ENCODE peak calls at places on chromosomes 16 and 17, in five cellular contexts. G, E, F, M and B are unnamed samples.

GRCh38 chr16:66959645-66960177 is 1.4 kb upstream of the CES3 start:
- DNase-seq in E (peak; percentile 48), M (no peak), G (no peak), F (no peak), B (no peak)

GRCh38 chr16:69465083-69465721 is 40.8 kb downstream of the CYB5B start:
- DNase-seq in E (peak; percentile 36), G (no peak), M (no peak), F (no peak), B (peak; percentile 6)

GRCh38 chr16:15983898-15984297 is 34.5 kb downstream of the ABCC1 start:
- DNase-seq in F (no peak), G (no peak), E (no peak), M (no peak), B (no peak)

GRCh38 chr17:17443173-17443572 is 33.6 kb upstream of the MED9 start:
- DNase-seq in F (no peak), M (no peak), E (no peak), G (no peak), B (no peak)

GRCh38 chr16:3188925-3189825 is 1.2 kb downstream of the OR1F1 start:
- DNase-seq in M (peak; percentile 53), E (no peak), F (no peak), G (no peak), B (peak; percentile 44)

GRCh38 chr17:43341705-43342600 is 56.8 kb upstream of the ARL4D start:
- DNase-seq in F (no peak), G (no peak), M (no peak), E (no peak), B (no peak)

GRCh38 chr16:1156111-1156982 is 3.4 kb downstream of the CACNA1H start:
- DNase-seq in M (no peak), G (no peak), F (no peak), E (no peak), B (no peak)

GRCh38 chr16:57314161-57314785 is 29.8 kb upstream of the PLLP start:
- DNase-seq in M (peak; percentile 21), G (no peak), F (no peak), E (no peak), B (no peak)

GRCh38 chr16:69486272-69486671 is 61.9 kb downstream of the CYB5B start:
- DNase-seq in E (no peak), F (no peak), M (no peak), G (no peak), B (no peak)

GRCh38 chr17:64148699-64149098 is 18.8 kb upstream of the ERN1 start:
- DNase-seq in E (no peak), F (no peak), M (peak; percentile 21), G (no peak), B (no peak)

GRCh38 chr17:9016941-9017552 is 4.3 kb upstream of the NTN1 start:
- DNase-seq in G (no peak), E (no peak), M (no peak), F (no peak), B (no peak)

GRCh38 chr17:79411419-79411818 is 199.4 kb downstream of the RBFOX3 start:
- DNase-seq in G (no peak), F (no peak), M (no peak), E (no peak), B (no peak)
- H3K4me3 ChIP-seq in G (no peak overlapping the region), F (no peak overlapping the region), M (no peak overlapping the region), E (no peak overlapping the region), B (no peak overlapping the region)

GRCh38 chr17:44564429-44564828 is 7.1 kb downstream of the FZD2 start:
- DNase-seq in F (no peak), M (no peak), G (no peak), E (no peak), B (no peak)

GRCh38 chr17:44568311-44568710 is 11.0 kb downstream of the FZD2 start:
- DNase-seq in G (no peak), E (no peak), F (no peak), M (no peak), B (no peak)

GRCh38 chr17:44565866-44566443 is 8.7 kb downstream of the FZD2 start:
- DNase-seq in M (no peak), E (no peak), G (no peak), F (no peak), B (no peak)

GRCh38 chr17:44575408-44575807 is 18.1 kb downstream of the FZD2 start:
- DNase-seq in G (no peak), F (no peak), M (no peak), E (no peak), B (no peak)

GRCh38 chr17:44569459-44569858 is 12.2 kb downstream of the FZD2 start:
- DNase-seq in M (no peak), G (no peak), F (no peak), E (no peak), B (no peak)
- H3K4me3 ChIP-seq in M (no peak overlapping the region), G (no peak overlapping the region), F (no peak overlapping the region), E (no peak overlapping the region), B (no peak overlapping the region)

DNA sequence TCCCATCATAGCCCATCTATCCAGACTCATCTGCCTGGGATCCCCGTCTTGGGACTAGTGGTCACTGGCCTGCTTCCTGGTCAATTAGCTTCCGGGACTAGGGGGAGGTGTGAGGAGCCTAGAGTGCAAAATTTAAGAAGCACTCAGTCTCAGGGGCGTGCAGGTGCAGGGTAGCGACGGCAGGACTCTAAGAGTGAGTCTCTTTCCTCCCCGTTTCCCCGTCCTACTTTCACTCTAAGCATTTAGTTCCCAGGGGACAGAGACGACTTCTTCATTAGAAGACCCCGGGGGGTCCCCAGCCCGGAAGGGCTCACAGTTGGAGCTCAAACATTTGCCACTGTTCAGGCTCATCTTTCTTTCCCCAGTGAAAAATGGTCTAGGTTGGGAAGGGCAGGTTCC is 677 bp upstream of the ZNHIT3 start:
- DNase-seq in F (no peak), G (no peak), E (no peak), M (no peak), B (no peak)
- H3K4me3 ChIP-seq in F (peak overlapping the region; percentile 95), G (peak overlapping the region; percentile 85), E (no peak overlapping the region), M (peak overlapping the region; percentile 82), B (peak overlapping the region; percentile 91)

GRCh38 chr16:89837014-89837546 is 8.8 kb downstream of the SPIRE2 start:
- DNase-seq in F (no peak), M (no peak), G (no peak), E (no peak), B (no peak)
- H3K4me3 ChIP-seq in F (no peak overlapping the region), M (peak overlapping the region; percentile 32), G (no peak overlapping the region), E (no peak overlapping the region), B (peak overlapping the region; percentile 30)

GRCh38 chr16:67964477-67965131 is 3.8 kb downstream of the SLC12A4 start:
- DNase-seq in M (no peak), E (no peak), F (no peak), G (no peak), B (no peak)
- H3K4me3 ChIP-seq in M (no peak overlapping the region), E (no peak overlapping the region), F (no peak overlapping the region), G (no peak overlapping the region), B (no peak overlapping the region)

GRCh38 chr17:80992077-80992947 is 671 bp downstream of the CHMP6 start:
- DNase-seq in F (no peak), E (peak; percentile 56), G (no peak), M (no peak), B (no peak)

GRCh38 chr17:80992948-80993624 is 1.4 kb downstream of the CHMP6 start:
- DNase-seq in F (no peak), E (peak; percentile 53), M (no peak), G (no peak), B (no peak)

GRCh38 chr17:80989586-80989913 is 2.1 kb upstream of the CHMP6 start:
- DNase-seq in M (no peak), E (no peak), G (no peak), F (no peak), B (no peak)

GRCh38 chr17:80990921-80991644 is 558 bp upstream of the CHMP6 start:
- DNase-seq in E (peak; percentile 55), M (no peak), G (no peak), F (no peak), B (no peak)

DNA sequence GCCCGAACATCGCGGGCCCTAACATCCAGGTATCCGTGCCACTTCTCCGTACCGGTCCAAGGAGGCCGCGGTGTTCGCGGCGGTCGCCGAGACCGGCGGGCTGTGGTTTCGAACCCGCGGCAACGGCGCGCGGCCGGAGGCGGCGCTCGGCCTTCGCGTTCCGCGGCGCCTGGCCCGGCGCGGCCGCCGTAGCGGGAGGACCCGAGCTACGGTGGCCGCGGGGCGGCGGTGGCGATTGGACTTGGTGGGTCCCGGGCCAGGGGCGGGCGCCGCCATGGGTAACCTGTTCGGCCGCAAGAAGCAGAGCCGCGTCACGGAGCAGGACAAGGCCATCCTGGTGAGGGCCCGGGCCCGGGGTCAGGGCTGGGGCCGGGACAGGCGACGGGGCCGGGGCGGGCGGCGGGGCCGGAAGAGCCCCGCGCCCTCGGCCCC is at the start of gene CHMP6:
- DNase-seq in F (peak; percentile 76), E (peak; percentile 85), G (no peak), M (peak; percentile 84), B (peak; percentile 76)
- H3K4me3 ChIP-seq in F (peak within 1 kb of the TSS; percentile 80), E (peak within 1 kb of the TSS; percentile 95), G (peak within 1 kb of the TSS; percentile 71), M (peak within 1 kb of the TSS; percentile 94), B (peak within 1 kb of the TSS; percentile 52)

GRCh38 chr16:65201446-65202010 is 79.7 kb upstream of the CDH11 start:
- DNase-seq in E (no peak), F (no peak), G (no peak), M (no peak), B (no peak)
- H3K4me3 ChIP-seq in E (no peak overlapping the region), F (no peak overlapping the region), G (no peak overlapping the region), M (no peak overlapping the region), B (no peak overlapping the region)